ENCODE peak calls at places on chromosomes 13 and 19, in eight cellular contexts. G, L, V, R, I, F, A and Y are unnamed samples.

GRCh38 chr13:42048625-42049453 is at the start of gene DGKH:
- DNase-seq in G (peak), L (peak), V (no peak), R (peak), I (peak), F (no peak), A (peak), Y (no peak)

GRCh38 chr13:24680258-24680920 is at the start of gene ATP12A:
- DNase-seq in G (no peak), L (no peak), V (no peak), R (no peak), I (peak), F (no peak), A (peak), Y (no peak)

GRCh38 chr19:6223461-6224307 is 56.1 kb downstream of the MLLT1 start:
- DNase-seq in G (no peak), L (no peak), V (no peak), R (no peak), I (no peak), F (no peak), A (no peak), Y (no peak)

GRCh38 chr19:43704002-43704705 is 11.7 kb upstream of the IRGC start:
- DNase-seq in G (no peak), L (no peak), V (no peak), R (no peak), I (no peak), F (no peak), A (no peak), Y (no peak)

GRCh38 chr19:5354403-5354802 is 13.8 kb upstream of the PTPRS start:
- DNase-seq in G (no peak), L (no peak), V (no peak), R (no peak), I (no peak), F (no peak), A (peak), Y (no peak)

GRCh38 chr19:43639507-43640423 is at the start of gene CADM4:
- DNase-seq in G (no peak), L (no peak), V (no peak), R (no peak), I (peak), F (no peak), A (peak), Y (no peak)

GRCh38 chr13:25922373-25922772 is 129.4 kb downstream of the SHISA2 start:
- DNase-seq in G (peak), L (no peak), V (peak), R (no peak), I (no peak), F (no peak), A (no peak), Y (no peak)

GRCh38 chr19:10927691-10928562 is 512 bp downstream of the YIPF2 start:
- DNase-seq in G (peak), L (no peak), V (no peak), R (no peak), I (no peak), F (no peak), A (no peak), Y (no peak)